ENCODE peak calls at places on chromosome 15, in four cellular contexts. M is OCI-LY7, I is GM23248, H is endothelial cell of umbilical vein. E is an unnamed sample.

GRCh38 chr15:70514236-70514635 is 249.1 kb downstream of the UACA start:
- DNase-seq in M (no peak), I (no peak), H (no peak), E (no peak)

GRCh38 chr15:53962646-53963561 is 15.3 kb upstream of the UNC13C start:
- DNase-seq in M (peak; percentile 27), I (peak; percentile 26), H (peak; percentile 10), E (peak; percentile 11)

GRCh38 chr15:42084465-42085235 is 9.7 kb downstream of the PLA2G4D start:
- DNase-seq in M (peak; percentile 54), I (peak; percentile 74), H (peak; percentile 64), E (no peak)

GRCh38 chr15:31200735-31201151 is 99.2 kb upstream of the TRPM1 start:
- DNase-seq in M (peak; percentile 75), I (peak; percentile 12), H (peak; percentile 24), E (no peak)

GRCh38 chr15:38890194-38890593 is 325.6 kb upstream of the RASGRP1 start:
- DNase-seq in M (no peak), I (no peak), H (peak; percentile 56), E (no peak)

GRCh38 chr15:72912121-72912520 is 128.6 kb upstream of the ADPGK start:
- DNase-seq in M (no peak), I (no peak), H (no peak), E (no peak)

GRCh38 chr15:101510212-101511197 is 21.0 kb upstream of the PCSK6 start:
- DNase-seq in M (no peak), I (no peak), H (no peak), E (no peak)

GRCh38 chr15:45378149-45378912 is at the start of gene GATM:
- DNase-seq in M (no peak), I (peak; percentile 94), H (peak; percentile 82), E (no peak)

GRCh38 chr15:85621096-85621495 is 173.6 kb downstream of the KLHL25 start:
- DNase-seq in M (no peak), I (peak; percentile 86), H (no peak), E (no peak)

GRCh38 chr15:101004500-101004899 is 85.3 kb downstream of the LRRK1 start:
- DNase-seq in M (no peak), I (no peak), H (no peak), E (no peak)

GRCh38 chr15:69414702-69415161 is 583 bp downstream of the KIF23 start:
- DNase-seq in M (peak; percentile 41), I (peak; percentile 95), H (peak; percentile 65), E (peak; percentile 33)

GRCh38 chr15:34436126-34436955 is 1.3 kb downstream of the GOLGA8A start:
- DNase-seq in M (no peak), I (peak; percentile 41), H (peak; percentile 6), E (no peak)

GRCh38 chr15:100690032-100690785 is 87.8 kb downstream of the ASB7 start:
- DNase-seq in M (no peak), I (no peak), H (no peak), E (no peak)

GRCh38 chr15:70535955-70536338 is 227.4 kb downstream of the UACA start:
- DNase-seq in M (no peak), I (no peak), H (no peak), E (no peak)

GRCh38 chr15:79644091-79644490 is 212.0 kb downstream of the MINAR1 start:
- DNase-seq in M (no peak), I (peak; percentile 87), H (peak; percentile 93), E (no peak)

GRCh38 chr15:31217067-31217466 is 109.6 kb upstream of the KLF13 start:
- DNase-seq in M (no peak), I (no peak), H (no peak), E (no peak)

GRCh38 chr15:46260937-46261336 is 626.1 kb downstream of the SQOR start:
- DNase-seq in M (no peak), I (no peak), H (peak; percentile 6), E (no peak)

GRCh38 chr15:52394020-52394608 is 98.5 kb upstream of the MYO5C start:
- DNase-seq in M (no peak), I (no peak), H (no peak), E (no peak)

GRCh38 chr15:69679623-69680228 is 227.1 kb downstream of the RPLP1 start:
- DNase-seq in M (no peak), I (no peak), H (no peak), E (no peak)

GRCh38 chr15:55897560-55898336 is 95.7 kb downstream of the NEDD4 start:
- DNase-seq in M (peak; percentile 14), I (peak; percentile 66), H (peak; percentile 67), E (peak; percentile 21)

GRCh38 chr15:63856711-63857458 is 23.1 kb upstream of the HERC1 start:
- DNase-seq in M (no peak), I (peak; percentile 73), H (peak; percentile 86), E (no peak)

GRCh38 chr15:91857224-91857585 is 3.7 kb downstream of the SLCO3A1 start:
- DNase-seq in M (peak; percentile 61), I (no peak), H (no peak), E (no peak)

GRCh38 chr15:92954578-92954977 is 54.5 kb downstream of the CHD2 start:
- DNase-seq in M (peak; percentile 25), I (peak; percentile 40), H (no peak), E (peak; percentile 17)

GRCh38 chr15:31364301-31365031 is 37.8 kb downstream of the KLF13 start:
- DNase-seq in M (peak; percentile 61), I (no peak), H (no peak), E (no peak)

GRCh38 chr15:68387288-68388143 is 44.4 kb downstream of the ITGA11 start:
- DNase-seq in M (no peak), I (no peak), H (no peak), E (no peak)
- H3K4me2 ChIP-seq in M (no peak overlapping the region), I (no peak overlapping the region), H (no peak overlapping the region), E (no peak overlapping the region)

GRCh38 chr15:58880320-58880719 is 53.2 kb downstream of the SLTM start:
- DNase-seq in M (peak; percentile 18), I (no peak), H (no peak), E (no peak)
- H3K4me2 ChIP-seq in M (no peak overlapping the region), I (no peak overlapping the region), H (no peak overlapping the region), E (no peak overlapping the region)

GRCh38 chr15:90165157-90165556 is 36.0 kb upstream of the SEMA4B start:
- DNase-seq in M (no peak), I (no peak), H (no peak), E (no peak)
- H3K4me2 ChIP-seq in M (no peak overlapping the region), I (peak overlapping the region; percentile 22), H (peak overlapping the region; percentile 46), E (no peak overlapping the region)

DNA sequence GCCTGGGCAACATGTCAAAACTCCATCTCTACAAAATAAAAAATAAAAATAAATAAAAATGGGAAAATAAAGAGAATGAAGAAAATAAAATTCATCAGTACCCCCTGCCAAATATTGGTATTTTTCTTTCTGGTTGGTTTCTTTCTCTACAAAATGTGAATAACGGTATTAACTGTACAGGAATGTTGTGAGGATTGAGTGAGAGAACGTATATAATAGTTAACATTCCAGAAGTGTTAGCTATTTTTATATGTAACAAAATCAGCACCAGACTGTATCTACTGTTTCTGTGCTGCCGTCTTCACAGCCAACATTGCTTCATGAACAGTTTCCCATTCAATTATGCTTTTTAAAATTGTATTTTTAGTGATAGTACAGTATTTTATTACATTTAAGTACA is 25.5 kb upstream of the RNU6-1 start:
- DNase-seq in M (no peak), I (no peak), H (no peak), E (no peak)
- H3K4me2 ChIP-seq in M (no peak overlapping the region), I (no peak overlapping the region), H (no peak overlapping the region), E (no peak overlapping the region)

GRCh38 chr15:67691450-67691849 is 133.9 kb upstream of the SKOR1 start:
- DNase-seq in M (no peak), I (no peak), H (no peak), E (no peak)
- H3K4me2 ChIP-seq in M (no peak overlapping the region), I (no peak overlapping the region), H (no peak overlapping the region), E (no peak overlapping the region)

GRCh38 chr15:48936666-48937065 is 27.1 kb downstream of the SHC4 start:
- DNase-seq in M (no peak), I (peak; percentile 89), H (no peak), E (no peak)
- H3K4me2 ChIP-seq in M (no peak overlapping the region), I (peak overlapping the region; percentile 77), H (no peak overlapping the region), E (no peak overlapping the region)

DNA sequence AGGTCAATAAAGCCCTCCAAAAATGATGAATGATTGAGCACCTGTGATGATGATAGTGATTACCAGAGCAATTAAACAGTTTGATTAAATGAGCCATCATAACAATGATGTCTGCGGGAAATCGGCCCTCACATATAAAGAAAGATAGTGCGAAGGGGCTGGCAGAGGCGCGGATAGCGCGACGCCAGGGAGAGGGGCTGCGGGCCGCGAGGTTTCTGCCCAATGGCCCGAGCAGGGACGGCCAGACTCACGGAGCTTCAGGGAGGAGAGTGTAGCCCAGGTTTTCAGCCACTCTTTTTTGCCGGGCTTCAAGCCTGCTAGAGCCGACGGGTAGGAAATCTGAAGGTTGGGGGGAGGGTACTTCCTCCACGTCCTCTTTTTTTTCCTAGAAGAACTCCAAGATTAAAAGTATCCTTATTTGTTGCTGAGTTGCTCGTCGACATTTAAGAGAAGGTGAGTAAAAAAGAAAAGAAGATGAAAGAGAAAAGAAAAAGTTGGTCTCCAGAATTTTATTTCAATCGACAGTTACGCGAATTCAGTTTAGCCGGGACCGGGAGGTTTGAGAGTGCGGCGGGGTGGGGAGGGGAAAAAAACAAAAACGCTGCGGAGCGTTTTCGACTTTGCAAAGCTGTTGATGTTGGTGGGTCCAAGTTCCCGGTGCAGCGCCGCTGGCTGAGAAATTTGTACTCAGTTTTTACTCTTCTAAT is 2.1 kb upstream of the MEIS2 start:
- DNase-seq in M (peak; percentile 12), I (peak; percentile 60), H (peak; percentile 51), E (no peak)
- H3K4me2 ChIP-seq in M (peak overlapping the region; percentile 69), I (peak overlapping the region; percentile 88), H (peak overlapping the region; percentile 88), E (no peak overlapping the region)

DNA sequence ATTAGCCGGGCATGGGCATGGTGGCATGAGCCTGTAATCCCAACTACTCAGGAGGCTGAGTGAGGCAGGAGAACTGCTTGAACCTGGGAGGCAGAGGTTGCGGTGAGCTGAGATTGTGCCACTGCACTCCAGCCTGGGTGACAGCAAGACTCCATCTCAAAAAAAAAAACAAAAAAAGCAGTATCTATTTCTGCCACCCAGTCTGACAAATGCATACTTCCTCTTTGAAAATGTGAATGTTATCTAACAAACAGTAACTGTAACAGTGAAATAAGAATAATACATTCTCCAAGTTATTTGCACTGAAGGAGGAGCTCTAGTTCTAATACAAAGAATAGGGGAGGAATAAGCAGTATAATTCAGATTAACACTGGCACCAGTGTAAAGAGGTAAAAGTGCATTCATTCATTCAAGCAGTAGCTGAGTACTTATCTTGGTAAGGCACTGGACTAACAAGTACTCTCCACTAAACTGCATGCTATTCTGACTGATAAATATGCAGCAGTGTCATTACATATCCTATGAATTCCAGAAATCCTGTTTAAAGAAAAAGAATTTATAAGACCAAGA is 12.9 kb downstream of the VPS13C start:
- DNase-seq in M (no peak), I (no peak), H (no peak), E (no peak)
- H3K4me2 ChIP-seq in M (peak overlapping the region; percentile 53), I (no peak overlapping the region), H (no peak overlapping the region), E (no peak overlapping the region)

DNA sequence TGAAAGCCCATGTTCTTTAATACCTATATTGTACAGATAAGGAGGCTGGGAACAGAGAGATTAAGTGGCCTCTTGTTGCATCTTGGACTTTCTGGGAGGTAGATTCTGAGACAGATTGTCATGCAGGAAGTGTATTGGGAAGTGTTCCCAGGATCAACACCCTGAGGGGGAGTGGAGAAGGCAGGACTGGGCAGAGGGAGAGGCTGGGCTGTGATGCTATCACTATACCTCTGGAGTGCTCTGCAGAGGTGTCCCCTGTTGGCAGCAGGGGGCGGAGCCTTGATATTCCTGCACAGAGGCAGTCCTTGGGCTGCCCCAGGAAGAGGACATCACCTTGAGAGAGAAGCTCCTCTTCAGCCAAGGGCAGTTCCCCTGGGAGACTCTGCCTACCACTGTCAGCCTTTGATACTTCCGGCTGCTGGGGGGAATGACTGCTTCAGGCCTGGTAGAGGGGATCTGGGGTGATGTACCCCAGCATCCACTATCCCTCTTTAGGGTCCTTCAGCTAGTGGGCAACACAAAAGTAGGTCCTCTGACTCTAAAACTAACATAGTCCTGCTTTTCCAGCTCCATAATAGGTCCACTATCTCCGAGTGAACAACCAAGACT is 97.4 kb upstream of the RNU6-1 start:
- DNase-seq in M (peak; percentile 14), I (no peak), H (no peak), E (no peak)
- H3K4me2 ChIP-seq in M (no peak overlapping the region), I (no peak overlapping the region), H (no peak overlapping the region), E (no peak overlapping the region)

GRCh38 chr15:43794269-43795037 is 2.3 kb downstream of the SERF2 start:
- DNase-seq in M (no peak), I (peak; percentile 86), H (peak; percentile 9), E (no peak)
- H3K4me2 ChIP-seq in M (peak overlapping the region; percentile 97), I (peak overlapping the region; percentile 85), H (peak overlapping the region; percentile 36), E (peak overlapping the region; percentile 71)

E was measured in DND-41.